ENCODE peak calls at places on chromosomes 16 and 17, in ten cellular contexts. F, K, X, C, Z, S, M, E, Y and W are unnamed samples.

GRCh38 chr16:3669067-3669466 is 14.6 kb downstream of the DNASE1 start:
- DNase-seq in Z (no peak), E (peak), Y (no peak), F (no peak), K (no peak), C (no peak), M (no peak), X (no peak), S (no peak), W (no peak)

GRCh38 chr16:51409001-51409675 is 258.1 kb upstream of the SALL1 start:
- DNase-seq in F (peak), M (peak), S (no peak), C (no peak), E (no peak), X (no peak), K (no peak), Z (no peak), Y (no peak), W (no peak)

GRCh38 chr17:15319461-15319860 is 21.9 kb downstream of the TEKT3 start:
- DNase-seq in Y (no peak), F (no peak), Z (no peak), M (no peak), X (peak), K (no peak), E (no peak), C (no peak), S (no peak), W (no peak)

GRCh38 chr16:3949287-3949686 is 68.8 kb upstream of the CREBBP start:
- DNase-seq in Y (no peak), K (no peak), F (no peak), X (no peak), Z (no peak), S (no peak), E (no peak), M (no peak), C (no peak), W (no peak)

GRCh38 chr16:3065069-3065741 is at the start of gene IL32:
- DNase-seq in Z (peak), F (peak), S (no peak), K (peak), Y (no peak), C (peak), E (peak), M (peak), X (peak), W (no peak)

GRCh38 chr17:45405250-45406086 is 27.2 kb downstream of the ARHGAP27 start:
- DNase-seq in E (no peak), Y (no peak), M (no peak), X (peak), F (no peak), Z (no peak), K (no peak), S (peak), C (no peak), W (no peak)

GRCh38 chr16:59573528-59574271 is 839.6 kb upstream of the GOT2 start:
- DNase-seq in F (no peak), Z (peak), Y (no peak), E (no peak), C (peak), X (peak), K (no peak), M (peak), S (no peak), W (no peak)

GRCh38 chr17:68391561-68392268 is 65.6 kb downstream of the WIPI1 start:
- DNase-seq in C (no peak), X (no peak), Z (no peak), K (no peak), E (no peak), F (no peak), Y (no peak), M (no peak), S (no peak), W (no peak)

GRCh38 chr17:34822007-34822737 is 139.1 kb downstream of the CCT6B start:
- DNase-seq in C (no peak), F (no peak), E (no peak), Z (no peak), Y (no peak), S (no peak), K (no peak), X (no peak), M (no peak), W (no peak)

GRCh38 chr16:87324411-87325275 is 7.5 kb upstream of the C16orf95 start:
- DNase-seq in K (no peak), E (peak), F (peak), C (peak), Z (no peak), M (no peak), S (peak), Y (no peak), X (peak), W (no peak)

GRCh38 chr16:15643453-15644305 is 725 bp upstream of the MARF1 start:
- DNase-seq in K (no peak), E (no peak), F (peak), C (peak), X (peak), M (no peak), Z (peak), Y (no peak), S (peak), W (no peak)

GRCh38 chr17:77420804-77421634 is 280.2 kb downstream of the SEC14L1 start:
- DNase-seq in S (peak), Z (peak), M (peak), X (peak), K (no peak), Y (no peak), F (peak), E (peak), C (peak), W (peak)

GRCh38 chr16:73025506-73026131 is 22.3 kb downstream of the ZFHX3 start:
- DNase-seq in X (no peak), K (no peak), F (no peak), M (no peak), C (no peak), Y (no peak), Z (no peak), S (no peak), E (no peak), W (no peak)

GRCh38 chr17:57256708-57257112 is 387 bp downstream of the MSI2 start:
- DNase-seq in Z (no peak), M (no peak), X (peak), E (no peak), S (peak), K (no peak), F (peak), Y (no peak), C (peak), W (no peak)

GRCh38 chr17:68433211-68433610 is 24.1 kb downstream of the WIPI1 start:
- DNase-seq in K (no peak), Y (no peak), X (no peak), S (no peak), F (no peak), Z (no peak), C (no peak), M (no peak), E (no peak), W (peak)

GRCh38 chr16:23160082-23160481 is 10.8 kb upstream of the USP31 start:
- DNase-seq in F (no peak), X (no peak), C (no peak), K (no peak), Z (no peak), Y (no peak), E (no peak), S (no peak), M (no peak), W (no peak)

GRCh38 chr17:14316131-14316854 is 15.4 kb downstream of the HS3ST3B1 start:
- DNase-seq in X (no peak), K (no peak), M (no peak), F (no peak), C (no peak), S (no peak), Z (no peak), E (no peak), Y (no peak), W (no peak)

GRCh38 chr17:50892101-50892776 is 26.1 kb upstream of the TOB1 start:
- DNase-seq in E (no peak), S (no peak), Y (no peak), Z (no peak), X (no peak), F (no peak), C (no peak), M (no peak), K (peak), W (no peak)

GRCh38 chr16:85900031-85900792 is 1.2 kb downstream of the IRF8 start:
- DNase-seq in E (no peak), K (peak), S (no peak), Y (no peak), M (no peak), C (no peak), X (no peak), F (no peak), Z (no peak), W (no peak)

GRCh38 chr16:81558077-81558443 is 113.5 kb downstream of the CMIP start:
- DNase-seq in Z (no peak), C (no peak), Y (no peak), M (no peak), E (no peak), K (no peak), F (no peak), X (no peak), S (no peak), W (no peak)

GRCh38 chr16:3007059-3007956 is 5.4 kb upstream of the CLDN9 start:
- DNase-seq in C (no peak), E (no peak), Y (no peak), S (peak), X (no peak), M (no peak), K (no peak), F (no peak), Z (no peak), W (no peak)

GRCh38 chr17:45251931-45252330 is 10.0 kb downstream of the SPATA32 start:
- DNase-seq in E (no peak), C (no peak), Z (no peak), X (no peak), Y (no peak), M (no peak), K (no peak), S (no peak), F (no peak), W (no peak)

GRCh38 chr16:47254771-47255170 is 111.0 kb upstream of the NETO2 start:
- DNase-seq in E (no peak), S (no peak), Z (no peak), M (no peak), C (no peak), K (no peak), F (no peak), Y (no peak), X (no peak), W (no peak)

GRCh38 chr16:497258-497657 is 30.3 kb upstream of the CAPN15 start:
- DNase-seq in E (no peak), Z (no peak), Y (no peak), M (no peak), S (no peak), F (no peak), K (no peak), X (no peak), C (no peak), W (no peak)

GRCh38 chr16:67101683-67102082 is 8.1 kb upstream of the PHAF1 start:
- DNase-seq in E (no peak), Y (no peak), X (no peak), Z (no peak), K (no peak), S (no peak), M (no peak), F (no peak), C (no peak), W (no peak)

DNA sequence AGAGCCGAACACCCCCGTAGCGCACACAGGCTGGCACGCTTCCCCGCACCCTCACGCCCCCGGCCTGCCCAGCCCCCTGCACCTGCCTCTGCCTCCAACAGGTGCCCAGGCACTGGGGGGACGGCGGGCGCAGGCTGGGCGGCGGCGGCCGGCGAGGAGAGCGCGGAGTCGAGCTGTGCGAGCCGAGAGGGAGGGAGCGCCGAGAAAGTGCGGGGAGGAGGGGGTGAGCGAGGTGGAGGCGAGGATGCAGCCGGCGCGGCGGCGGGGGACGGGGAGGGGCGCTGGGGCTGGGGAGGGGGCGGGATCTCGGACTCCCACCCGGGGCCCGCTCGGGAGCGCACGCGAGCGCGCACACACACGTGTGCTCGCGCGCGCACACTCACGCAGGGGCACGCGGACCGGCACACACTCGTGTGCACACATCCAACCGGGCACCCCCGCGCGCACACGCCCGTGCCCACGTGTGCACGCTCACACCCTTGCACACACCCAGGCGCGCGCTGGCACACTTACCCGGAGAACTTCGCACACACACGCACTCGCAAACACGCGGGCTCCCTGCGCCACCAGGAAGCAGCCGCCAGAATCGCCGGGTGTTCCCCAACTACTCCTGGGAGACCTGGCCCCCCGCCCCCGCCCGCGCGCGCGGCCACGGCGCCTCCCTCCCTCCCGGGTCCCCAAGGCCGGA is at the start of gene DOC2A:
- DNase-seq in S (peak), C (peak), Y (no peak), E (no peak), K (no peak), X (no peak), M (no peak), Z (no peak), F (no peak), W (no peak)
- H3K4me3 ChIP-seq in S (peak), C (no peak), Y (peak), E (peak), K (peak), X (peak), M (peak), Z (peak), F (peak), W (peak)

GRCh38 chr17:4950757-4951204 is at the start of gene ENO3:
- DNase-seq in X (no peak), E (peak), Z (no peak), M (no peak), C (no peak), S (peak), F (no peak), Y (no peak), K (no peak), W (no peak)
- H3K4me3 ChIP-seq in X (peak), E (peak), Z (peak), M (peak), C (peak), S (peak), F (peak), Y (peak), K (peak), W (peak)

GRCh38 chr17:59423903-59424302 is 92.4 kb downstream of the YPEL2 start:
- DNase-seq in S (no peak), F (no peak), X (no peak), E (no peak), C (no peak), Y (no peak), K (no peak), Z (no peak), M (no peak), W (no peak)
- H3K4me3 ChIP-seq in S (no peak), F (no peak), X (no peak), E (no peak), C (no peak), Y (no peak), K (no peak), Z (no peak), M (no peak), W (no peak)

GRCh38 chr17:38354466-38354865 is 2.8 kb downstream of the SOCS7 start:
- DNase-seq in S (no peak), M (no peak), K (no peak), X (no peak), F (no peak), E (no peak), Z (no peak), C (no peak), Y (no peak), W (no peak)
- H3K4me3 ChIP-seq in S (peak), M (no peak), K (no peak), X (no peak), F (no peak), E (no peak), Z (peak), C (peak), Y (peak), W (no peak)

GRCh38 chr16:30760577-30761426 is 1.1 kb downstream of the CFAP119 start:
- DNase-seq in Z (no peak), E (no peak), Y (no peak), C (no peak), M (no peak), S (no peak), F (no peak), K (no peak), X (no peak), W (no peak)
- H3K4me3 ChIP-seq in Z (peak), E (peak), Y (peak), C (peak), M (peak), S (peak), F (peak), K (peak), X (peak), W (peak)

DNA sequence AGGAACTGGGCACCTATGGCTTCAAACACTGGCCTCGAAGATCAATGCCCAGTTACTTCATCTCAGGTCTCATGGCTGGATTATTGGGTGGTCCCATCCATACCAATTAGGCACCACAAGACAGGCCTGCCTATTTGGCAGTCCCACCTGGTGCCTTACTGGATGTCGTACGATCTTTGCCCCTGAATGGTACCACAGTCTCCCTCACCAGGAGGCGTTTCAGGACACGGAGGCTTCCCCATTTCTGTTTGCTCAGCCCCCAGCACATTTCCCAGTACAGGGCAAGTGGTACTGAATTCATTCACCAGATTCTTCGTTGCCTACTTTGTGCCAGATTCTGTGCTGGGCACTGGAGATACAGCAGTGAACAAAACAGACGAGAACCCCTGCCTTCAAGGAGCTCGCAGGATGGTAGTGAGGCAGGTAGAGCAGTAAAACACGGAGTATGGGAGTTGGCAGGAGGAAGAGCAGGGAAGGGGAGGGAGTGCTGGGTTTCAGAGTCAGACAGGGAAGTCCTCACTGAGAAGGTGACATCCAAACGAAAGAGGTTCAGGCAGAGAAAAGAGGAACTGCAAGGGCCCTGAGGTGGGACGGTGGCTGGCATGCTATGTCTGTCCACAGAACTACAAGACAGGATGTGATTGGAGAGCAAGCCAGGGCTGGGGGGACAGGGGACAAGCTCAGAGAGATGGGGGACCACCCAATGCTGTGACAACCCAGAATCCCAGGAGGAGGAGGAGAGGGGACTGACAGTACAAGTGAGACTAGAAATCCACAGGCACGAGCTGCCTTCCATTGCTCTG is 99.7 kb downstream of the RAB11FIP4 start:
- DNase-seq in F (no peak), X (no peak), M (no peak), S (no peak), K (no peak), Y (peak), E (peak), C (no peak), Z (no peak), W (no peak)
- H3K4me3 ChIP-seq in F (no peak), X (no peak), M (no peak), S (no peak), K (no peak), Y (peak), E (no peak), C (no peak), Z (no peak), W (no peak)

DNA sequence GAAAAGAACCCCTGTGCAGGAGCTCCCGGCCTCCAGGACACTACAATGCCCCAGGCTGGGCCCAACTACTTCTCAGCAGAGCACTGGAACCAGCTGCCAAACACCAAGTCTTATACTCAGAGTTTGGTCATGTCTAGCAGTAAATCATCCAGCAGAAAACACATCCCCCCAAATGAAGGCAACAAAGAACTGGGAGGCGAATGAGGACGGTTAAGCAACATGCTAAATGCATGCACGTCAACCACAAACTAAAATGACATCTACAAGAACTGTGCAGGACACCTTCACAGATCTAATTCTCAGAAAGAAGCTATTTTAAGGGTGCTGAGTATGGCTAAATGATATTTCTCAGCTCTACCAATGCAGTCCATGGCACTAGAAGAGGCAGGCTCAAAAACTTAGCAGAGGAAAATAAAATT is 7.6 kb upstream of the IRX5 start:
- DNase-seq in E (no peak), F (no peak), S (no peak), Y (no peak), M (no peak), K (no peak), C (no peak), Z (no peak), X (no peak), W (no peak)
- H3K4me3 ChIP-seq in E (no peak), F (no peak), S (no peak), Y (no peak), M (no peak), K (no peak), C (no peak), Z (no peak), X (no peak), W (peak)

GRCh38 chr17:20012137-20012536 is 3.0 kb downstream of the SPECC1 start:
- DNase-seq in Z (no peak), E (no peak), S (no peak), M (no peak), C (no peak), X (no peak), F (no peak), Y (no peak), K (no peak), W (no peak)

GRCh38 chr17:20009302-20010098 is at the start of gene SPECC1:
- DNase-seq in E (peak), K (peak), M (no peak), X (peak), S (peak), F (peak), Y (no peak), C (peak), Z (no peak), W (peak)

GRCh38 chr17:20010099-20010863 is 1.1 kb downstream of the SPECC1 start:
- DNase-seq in C (peak), X (peak), S (peak), F (peak), Z (peak), M (no peak), Y (no peak), E (no peak), K (peak), W (no peak)

GRCh38 chr17:20009052-20009301 is 182 bp upstream of the SPECC1 start:
- DNase-seq in Z (no peak), F (no peak), X (no peak), E (no peak), S (peak), M (no peak), K (no peak), Y (no peak), C (no peak), W (no peak)

DNA sequence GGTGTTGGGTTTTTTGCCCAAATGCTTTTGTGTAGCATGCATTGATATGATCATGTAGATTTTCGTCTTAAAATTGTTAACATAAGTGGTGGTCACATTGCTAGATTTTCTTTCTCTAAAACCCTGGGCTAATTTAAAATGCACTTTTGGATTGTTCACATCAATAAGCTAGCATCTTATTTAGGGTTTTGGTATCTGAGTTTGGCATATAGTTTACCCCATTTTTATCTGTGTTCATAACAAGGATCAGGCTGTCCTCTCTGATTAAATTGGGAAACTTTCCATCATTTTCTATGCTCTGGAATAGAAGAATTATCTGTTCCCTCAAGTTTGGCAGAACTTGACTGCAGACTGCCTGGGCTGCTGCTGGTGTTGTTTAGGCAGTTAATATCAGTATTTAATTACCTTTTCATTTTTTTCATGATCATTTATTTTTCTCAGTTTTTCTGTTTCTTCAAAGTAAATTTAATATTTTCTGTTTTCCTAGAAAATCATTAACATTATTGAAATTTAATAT is 1.8 kb downstream of the SPECC1 start:
- DNase-seq in F (no peak), M (no peak), Z (no peak), Y (no peak), S (no peak), E (no peak), K (no peak), X (no peak), C (no peak), W (no peak)
- H3K4me3 ChIP-seq in F (no peak), M (no peak), Z (no peak), Y (no peak), S (peak), E (peak), K (no peak), X (peak), C (peak), W (no peak)